ENCODE peak calls at places on chromosomes 16 and 17, in four cellular contexts. V is GM12878, N is HepG2, L is K562. G is an unnamed sample.

GRCh38 chr16:19843371-19843770 is 41.3 kb downstream of the GPRC5B start:
- DNase-seq in V (no peak), N (no peak), L (peak; percentile 24), G (no peak)

GRCh38 chr16:82993874-82994375 is 367.2 kb downstream of the CDH13 start:
- DNase-seq in L (no peak), V (no peak), N (no peak), G (no peak)

GRCh38 chr16:74186589-74186988 is 110.0 kb upstream of the PSMD7 start:
- DNase-seq in N (no peak), L (no peak), V (no peak), G (no peak)

GRCh38 chr17:81867952-81868673 is 3.0 kb downstream of the ARHGDIA start:
- DNase-seq in V (no peak), N (no peak), L (no peak), G (no peak)

GRCh38 chr17:7873051-7873450 is 15.2 kb downstream of the CYB5D1 start:
- DNase-seq in V (no peak), L (no peak), N (no peak), G (no peak)

GRCh38 chr17:69358688-69359596 is 32.0 kb upstream of the ABCA5 start:
- DNase-seq in L (peak; percentile 6), V (peak; percentile 4), N (peak; percentile 44), G (peak; percentile 21)

GRCh38 chr17:39011907-39012468 is 44.8 kb upstream of the FBXO47 start:
- DNase-seq in N (peak; percentile 20), V (no peak), L (no peak), G (peak; percentile 29)

GRCh38 chr17:1039511-1040215 is 42.7 kb downstream of the TIMM22 start:
- DNase-seq in L (no peak), N (no peak), V (no peak), G (no peak)

GRCh38 chr17:39660011-39660360 is 5.2 kb upstream of the TCAP start:
- DNase-seq in V (no peak), L (no peak), N (no peak), G (no peak)

GRCh38 chr16:51337662-51338061 is 186.6 kb upstream of the SALL1 start:
- DNase-seq in V (no peak), L (no peak), N (peak; percentile 57), G (peak; percentile 56)

GRCh38 chr17:20009302-20010098 is at the start of gene SPECC1:
- DNase-seq in L (peak; percentile 87), V (no peak), N (peak; percentile 62), G (peak; percentile 65)

GRCh38 chr16:709651-710499 is 4.3 kb upstream of the FBXL16 start:
- DNase-seq in V (no peak), L (peak; percentile 88), N (no peak), G (no peak)

GRCh38 chr17:1882836-1883235 is 53.0 kb downstream of the RPA1 start:
- DNase-seq in N (peak; percentile 33), L (peak; percentile 33), V (no peak), G (peak; percentile 58)

GRCh38 chr16:57994778-57995177 is 5.7 kb downstream of the ZNF319 start:
- DNase-seq in V (no peak), N (peak; percentile 44), L (peak; percentile 86), G (no peak)

GRCh38 chr17:13587487-13588338 is 14.0 kb downstream of the HS3ST3A1 start:
- DNase-seq in L (no peak), V (no peak), N (no peak), G (no peak)

GRCh38 chr16:19348578-19349315 is 63.2 kb downstream of the CLEC19A start:
- DNase-seq in L (no peak), V (no peak), N (no peak), G (peak; percentile 66)

GRCh38 chr17:68782829-68783228 is 172.4 kb downstream of the ABCA8 start:
- DNase-seq in N (no peak), V (no peak), L (no peak), G (no peak)

GRCh38 chr16:732936-733335 is 6.0 kb downstream of the HAGHL start:
- DNase-seq in N (no peak), L (no peak), V (no peak), G (no peak)

GRCh38 chr17:35117984-35118383 is 1.7 kb downstream of the RAD51D start:
- DNase-seq in V (peak; percentile 45), L (no peak), N (peak; percentile 19), G (no peak)

GRCh38 chr16:1057252-1057932 is 15.2 kb upstream of the SSTR5 start:
- DNase-seq in N (no peak), V (no peak), L (peak; percentile 46), G (peak; percentile 95)

GRCh38 chr16:1773703-1774455 is 945 bp upstream of the MRPS34 start:
- DNase-seq in L (no peak), V (no peak), N (no peak), G (no peak)

GRCh38 chr16:27195068-27195741 is 8.1 kb upstream of the KDM8 start:
- DNase-seq in L (no peak), V (no peak), N (no peak), G (no peak)

GRCh38 chr17:70535986-70536385 is 366.7 kb downstream of the KCNJ2 start:
- DNase-seq in N (no peak), L (no peak), V (no peak), G (no peak)

GRCh38 chr16:11551842-11552241 is 34.9 kb downstream of the LITAF start:
- DNase-seq in V (no peak), N (no peak), L (no peak), G (no peak)

GRCh38 chr17:62187681-62188080 is 122.6 kb upstream of the MED13 start:
- DNase-seq in N (no peak), L (peak; percentile 60), V (no peak), G (no peak)
- TF ChIP-seq SIN3A in N (no peak), L (no peak), V (no peak), G (no peak)

DNA sequence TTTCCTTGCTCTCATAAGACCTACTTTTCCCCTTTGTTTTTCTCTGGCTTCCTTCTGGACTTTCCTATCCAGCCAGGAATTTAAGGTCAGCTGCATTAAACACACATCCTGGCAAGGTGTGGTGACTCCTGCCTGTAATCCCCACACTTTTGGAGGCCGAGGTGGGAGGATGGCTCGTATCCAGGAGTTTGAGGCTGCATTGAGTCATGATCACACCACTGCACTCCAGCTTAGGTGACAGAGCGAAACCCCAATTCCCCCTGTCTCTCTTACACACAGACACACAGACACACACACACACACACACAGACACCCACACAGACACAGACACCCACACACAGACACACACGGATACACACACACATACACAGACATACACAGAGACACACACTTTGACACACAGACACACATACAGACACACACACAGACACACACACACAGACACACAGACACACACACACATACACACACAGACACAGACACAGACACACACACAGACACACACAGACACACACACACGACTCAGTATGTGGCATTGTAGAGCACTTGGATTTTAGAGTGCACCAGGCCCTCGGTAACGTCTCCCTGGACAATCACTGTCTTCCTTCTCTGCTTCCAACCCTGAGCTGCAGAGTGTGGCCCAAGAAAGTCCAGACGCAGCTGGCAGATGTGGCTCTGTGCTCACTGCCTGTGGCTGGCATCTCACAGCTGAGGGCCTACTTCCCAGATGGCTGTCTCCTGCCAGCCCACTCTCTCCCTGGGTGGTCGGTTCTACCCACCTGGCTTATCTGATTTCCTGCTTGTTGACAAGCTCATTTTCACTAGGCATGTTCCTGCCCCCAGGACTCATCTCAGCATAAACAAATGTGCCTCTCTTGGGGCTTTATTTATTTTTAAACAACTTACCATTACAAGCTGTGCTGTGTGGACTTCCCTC is 39.0 kb downstream of the NLRP1 start:
- DNase-seq in N (no peak), L (no peak), V (no peak), G (no peak)
- TF ChIP-seq HDAC6 in N (no peak), L (no peak), V (no peak), G (no peak)

GRCh38 chr16:56921571-56921970 is 10.4 kb upstream of the HERPUD1 start:
- DNase-seq in L (no peak), V (no peak), N (no peak), G (no peak)
- TF ChIP-seq SIN3A in L (no peak), V (no peak), N (no peak), G (no peak)

GRCh38 chr16:86322840-86323239 is 187.5 kb upstream of the FOXF1 start:
- DNase-seq in L (no peak), N (no peak), V (no peak), G (no peak)
- TF ChIP-seq HDAC6 in L (no peak), N (no peak), V (no peak), G (no peak)

G was measured in H1.